ENCODE peak calls at places on chromosomes 16 and 17, in seven cellular contexts. C is mammary epithelial cell, T is tibial artery, F is neural progenitor cell, K is body of pancreas, O is lung, Z is kidney epithelial cell. N is an unnamed sample. For H3K27me3 and H3K36me3, the result is how much of the 10 kb centered on the place peaks cover.

GRCh38 chr16:19517424-19518089 is 4.3 kb downstream of the GDE1 start:
- DNase-seq in C (peak), T (no peak), F (no peak), K (no peak), O (no peak), Z (no peak), N (no peak)

GRCh38 chr17:39668141-39668924 is at the start of gene PNMT:
- DNase-seq in C (peak), T (peak), F (peak), K (peak), O (peak), Z (no peak), N (peak)

GRCh38 chr16:4987250-4987579 is 29.1 kb downstream of the SEC14L5 start:
- DNase-seq in C (no peak), T (no peak), F (no peak), K (no peak), O (no peak), Z (no peak), N (no peak)

GRCh38 chr17:28345420-28346198 is 10.0 kb downstream of the TNFAIP1 start:
- DNase-seq in C (no peak), T (no peak), F (no peak), K (peak), O (peak), Z (no peak), N (no peak)

GRCh38 chr16:58026139-58026704 is 668 bp downstream of the MMP15 start:
- DNase-seq in C (peak), T (no peak), F (peak), K (peak), O (peak), Z (no peak), N (peak)

GRCh38 chr17:4205917-4206316 is 57.9 kb downstream of the ANKFY1 start:
- DNase-seq in C (no peak), T (no peak), F (no peak), K (no peak), O (no peak), Z (no peak), N (no peak)

GRCh38 chr17:9356488-9356911 is 219.1 kb downstream of the STX8 start:
- DNase-seq in C (no peak), T (peak), F (peak), K (no peak), O (no peak), Z (no peak), N (no peak)

GRCh38 chr17:9472094-9472493 is 103.5 kb downstream of the STX8 start:
- DNase-seq in C (no peak), T (no peak), F (no peak), K (no peak), O (no peak), Z (no peak), N (no peak)

GRCh38 chr16:23833960-23834685 is 1.7 kb upstream of the PRKCB start:
- DNase-seq in C (no peak), T (no peak), F (no peak), K (no peak), O (no peak), Z (no peak), N (no peak)

GRCh38 chr16:14436410-14436955 is 193.6 kb downstream of the PARN start:
- DNase-seq in C (no peak), T (no peak), F (no peak), K (no peak), O (no peak), Z (no peak), N (no peak)

GRCh38 chr17:19948100-19948943 is 29.3 kb downstream of the AKAP10 start:
- DNase-seq in C (no peak), T (no peak), F (peak), K (no peak), O (no peak), Z (no peak), N (peak)

GRCh38 chr17:66523378-66524174 is 221.2 kb downstream of the PRKCA start:
- DNase-seq in C (no peak), T (no peak), F (no peak), K (no peak), O (no peak), Z (no peak), N (no peak)

GRCh38 chr17:67434061-67434525 is 57.0 kb downstream of the PITPNC1 start:
- DNase-seq in C (no peak), T (peak), F (no peak), K (peak), O (peak), Z (no peak), N (no peak)

GRCh38 chr16:77373726-77374125 is 61.1 kb downstream of the ADAMTS18 start:
- DNase-seq in C (no peak), T (no peak), F (no peak), K (no peak), O (no peak), Z (no peak), N (no peak)

GRCh38 chr17:17057057-17057551 is 14.8 kb downstream of the MPRIP start:
- DNase-seq in C (no peak), T (peak), F (no peak), K (no peak), O (no peak), Z (no peak), N (no peak)

GRCh38 chr17:72614476-72614870 is 478.0 kb downstream of the SLC39A11 start:
- DNase-seq in C (peak), T (no peak), F (no peak), K (no peak), O (no peak), Z (no peak), N (no peak)

GRCh38 chr16:16063685-16064084 is 114.3 kb downstream of the ABCC1 start:
- DNase-seq in C (no peak), T (no peak), F (no peak), K (no peak), O (no peak), Z (no peak), N (no peak)

GRCh38 chr17:64165347-64165746 is 35.4 kb upstream of the ERN1 start:
- DNase-seq in C (no peak), T (no peak), F (no peak), K (peak), O (no peak), Z (no peak), N (no peak)

GRCh38 chr16:5036228-5037156 is 2.8 kb upstream of the NAGPA start:
- DNase-seq in C (no peak), T (no peak), F (no peak), K (peak), O (no peak), Z (no peak), N (peak)

GRCh38 chr16:27366687-27367462 is 35.1 kb upstream of the IL21R start:
- DNase-seq in C (no peak), T (no peak), F (no peak), K (no peak), O (no peak), Z (no peak), N (peak)

GRCh38 chr16:29022196-29022595 is 37.3 kb downstream of the LAT start:
- DNase-seq in C (no peak), T (no peak), F (no peak), K (no peak), O (no peak), Z (no peak), N (no peak)

GRCh38 chr16:29025735-29026134 is 40.9 kb downstream of the LAT start:
- DNase-seq in C (no peak), T (no peak), F (no peak), K (no peak), O (no peak), Z (no peak), N (no peak)

GRCh38 chr16:29023279-29024278 is 38.7 kb downstream of the LAT start:
- DNase-seq in C (peak), T (no peak), F (no peak), K (no peak), O (no peak), Z (no peak), N (no peak)

GRCh38 chr16:29024280-29024679 is 39.4 kb downstream of the LAT start:
- DNase-seq in C (no peak), T (no peak), F (no peak), K (no peak), O (no peak), Z (no peak), N (peak)

GRCh38 chr16:29025218-29025617 is 40.4 kb downstream of the LAT start:
- DNase-seq in C (no peak), T (no peak), F (no peak), K (no peak), O (no peak), Z (no peak), N (peak)
- H3K4me3 ChIP-seq in C (no peak), T (no peak), F (no peak), K (no peak), O (no peak), Z (no peak), N (no peak)

GRCh38 chr17:80518392-80518791 is 26.2 kb upstream of the RPTOR start:
- DNase-seq in C (no peak), T (no peak), F (no peak), K (no peak), O (no peak), Z (no peak), N (no peak)
- H3K27me3 ChIP-seq in C (under half), T (half or more), F (under half), K (under half), O (under half), Z (under half), N (under half)

DNA sequence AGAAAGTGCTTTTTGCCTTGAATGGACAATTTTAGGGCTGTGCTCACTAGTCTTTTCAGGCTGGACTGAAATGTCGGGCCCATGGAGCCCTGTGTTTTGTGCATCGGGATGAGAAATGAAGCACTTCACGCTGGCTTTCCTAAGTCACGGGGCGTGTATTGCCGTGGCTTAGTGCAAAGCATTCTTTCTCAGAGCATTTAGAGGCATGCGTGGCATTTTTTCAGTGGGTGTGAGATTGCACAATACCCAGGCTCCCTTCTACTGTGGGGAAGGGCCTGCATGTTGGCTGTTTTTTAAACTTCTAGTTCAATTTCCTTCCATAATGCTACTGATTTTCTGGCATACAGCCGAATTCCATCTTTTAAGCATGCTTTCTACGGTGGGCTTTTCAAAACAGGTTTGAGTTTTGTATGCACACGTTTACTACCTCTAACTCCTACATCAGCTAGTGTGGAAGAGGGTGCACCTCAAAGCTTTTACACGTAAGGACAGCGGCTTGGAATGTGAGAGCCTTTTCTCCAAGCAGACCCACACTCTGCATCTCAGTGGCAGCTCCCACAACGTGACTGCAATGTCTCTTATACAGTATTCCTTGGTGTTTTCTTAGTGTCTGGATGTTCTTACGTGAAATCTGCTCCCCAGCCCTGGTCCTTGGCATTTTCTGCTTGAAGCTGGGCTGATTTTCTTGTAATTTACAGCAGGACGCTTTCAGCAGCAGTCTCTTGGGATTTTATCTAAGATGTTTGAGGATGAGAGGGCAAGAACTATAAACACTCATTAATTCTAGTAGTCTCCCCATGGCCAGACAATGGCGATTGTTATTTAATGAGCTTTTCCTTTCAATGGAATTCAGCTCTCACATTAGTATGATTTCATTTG is 12.3 kb upstream of the POLR3E start:
- DNase-seq in C (no peak), T (no peak), F (no peak), K (no peak), O (no peak), Z (no peak), N (no peak)
- H3K36me3 ChIP-seq in C (under half), T (half or more), F (under half), K (under half), O (under half), Z (under half), N (under half)

DNA sequence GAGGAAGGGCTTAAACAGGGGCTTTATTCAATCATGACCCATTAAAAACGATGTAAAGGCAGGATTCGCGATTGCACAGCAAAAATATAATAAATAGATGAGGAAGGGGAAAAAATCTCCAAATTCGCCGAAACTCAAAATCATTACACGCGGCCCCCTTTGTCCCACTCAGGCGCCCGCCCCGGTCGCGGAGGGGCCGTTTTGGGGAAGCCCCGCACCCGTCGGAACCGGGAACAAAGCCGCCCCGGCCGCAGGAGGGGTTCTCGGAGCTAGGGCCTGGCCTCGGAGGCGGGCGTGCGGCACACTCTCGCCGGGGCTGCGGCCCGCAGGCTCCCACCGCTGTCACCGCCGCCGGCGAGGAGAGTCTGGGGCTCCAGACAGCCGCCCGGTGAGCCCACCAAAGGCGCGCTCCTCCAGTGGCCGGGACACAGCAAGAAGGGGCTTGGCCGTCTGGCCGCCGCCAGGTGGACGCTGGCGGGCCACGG is 521 bp downstream of the C16orf87 start:
- DNase-seq in C (no peak), T (no peak), F (peak), K (peak), O (no peak), Z (no peak), N (no peak)
- H3K4me3 ChIP-seq in C (peak), T (peak), F (peak), K (peak), O (peak), Z (peak), N (peak)

DNA sequence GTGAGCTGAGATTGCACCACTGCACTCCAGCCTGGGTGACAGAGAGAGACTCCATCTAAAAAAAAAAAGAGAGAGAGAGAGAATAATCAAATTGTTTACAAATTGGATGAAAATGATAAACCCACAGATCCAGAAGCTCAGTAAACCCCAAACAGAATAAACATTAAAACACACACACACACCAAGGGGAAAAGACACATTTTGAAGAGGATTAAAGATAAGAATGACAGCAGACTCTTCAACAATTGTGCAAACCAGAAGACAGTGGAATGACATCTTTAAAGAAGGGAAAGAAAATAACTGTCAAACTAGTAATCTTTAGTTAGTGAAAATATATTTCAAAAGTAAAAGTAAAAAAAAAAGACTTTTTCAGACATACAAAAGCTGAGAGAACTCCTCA is 64.4 kb upstream of the RPL38 start:
- DNase-seq in C (no peak), T (no peak), F (no peak), K (no peak), O (no peak), Z (no peak), N (no peak)
- H3K27me3 ChIP-seq in C (under half), T (under half), F (under half), K (under half), O (under half), Z (under half), N (under half)

GRCh38 chr17:82483836-82484235 is 25.3 kb downstream of the NARF start:
- DNase-seq in C (no peak), T (no peak), F (no peak), K (no peak), O (no peak), Z (no peak), N (no peak)
- H3K36me3 ChIP-seq in C (under half), T (half or more), F (under half), K (under half), O (half or more), Z (under half), N (under half)

DNA sequence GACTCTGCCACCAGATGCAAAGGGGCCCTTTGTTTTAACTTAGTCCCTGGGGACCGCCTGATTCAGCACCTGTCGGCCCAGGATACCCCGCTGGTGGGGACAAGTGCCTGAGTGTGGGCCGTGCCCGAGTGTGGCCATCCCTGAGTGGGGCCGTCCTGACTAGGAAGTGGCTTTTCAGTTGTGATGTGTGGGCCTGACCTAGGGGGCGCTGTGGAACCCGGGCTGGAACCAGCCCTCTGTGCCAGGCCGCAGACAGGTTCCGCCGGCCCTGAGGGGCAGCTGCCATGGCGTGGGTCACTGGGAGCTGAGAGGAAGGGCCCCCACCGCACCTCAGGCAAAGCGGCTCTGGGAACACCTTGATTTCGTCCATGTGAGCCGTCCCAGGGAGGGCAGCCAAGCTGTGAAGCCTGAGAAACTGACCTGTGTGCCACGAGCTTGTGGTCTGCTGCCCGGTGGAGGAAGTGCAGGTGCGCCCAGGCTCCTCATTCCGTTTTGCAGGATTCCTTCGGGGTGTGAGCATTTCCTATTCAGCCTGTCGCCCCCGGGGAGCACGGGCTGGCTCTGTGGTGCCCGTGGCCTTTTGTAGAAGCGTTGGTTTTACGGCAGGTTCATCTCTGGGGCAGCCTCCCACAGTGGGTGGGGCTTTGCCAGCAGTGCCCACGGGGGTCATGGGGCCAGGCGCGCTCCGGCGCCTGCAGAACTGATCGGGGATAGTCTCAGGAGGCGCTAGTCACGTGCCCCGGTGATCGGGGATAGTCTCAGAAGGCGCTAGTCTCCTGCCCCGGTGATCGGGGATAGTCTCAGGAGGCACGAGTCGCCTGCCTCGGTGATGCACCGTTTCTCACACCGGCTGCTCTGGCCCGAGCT is 5.3 kb downstream of the RPL13 start:
- DNase-seq in C (peak), T (no peak), F (peak), K (peak), O (peak), Z (no peak), N (peak)
- H3K4me3 ChIP-seq in C (no peak), T (peak), F (peak), K (no peak), O (no peak), Z (no peak), N (peak)

GRCh38 chr17:40777459-40777858 is 4.9 kb downstream of the KRT27 start:
- DNase-seq in C (no peak), T (no peak), F (no peak), K (no peak), O (no peak), Z (no peak), N (no peak)

GRCh38 chr17:40779181-40779909 is 3.0 kb downstream of the KRT27 start:
- DNase-seq in C (no peak), T (no peak), F (no peak), K (peak), O (peak), Z (no peak), N (no peak)

GRCh38 chr17:40777971-40778370 is 4.4 kb downstream of the KRT27 start:
- DNase-seq in C (no peak), T (no peak), F (no peak), K (no peak), O (no peak), Z (no peak), N (no peak)

GRCh38 chr17:40775945-40776344 is 3.9 kb upstream of the KRT26 start:
- DNase-seq in C (no peak), T (no peak), F (no peak), K (no peak), O (no peak), Z (no peak), N (no peak)

GRCh38 chr17:40778466-40778865 is 3.9 kb downstream of the KRT27 start:
- DNase-seq in C (peak), T (no peak), F (no peak), K (no peak), O (peak), Z (no peak), N (no peak)
- H3K27me3 ChIP-seq in C (under half), T (under half), F (under half), K (under half), O (under half), Z (under half), N (under half)

DNA sequence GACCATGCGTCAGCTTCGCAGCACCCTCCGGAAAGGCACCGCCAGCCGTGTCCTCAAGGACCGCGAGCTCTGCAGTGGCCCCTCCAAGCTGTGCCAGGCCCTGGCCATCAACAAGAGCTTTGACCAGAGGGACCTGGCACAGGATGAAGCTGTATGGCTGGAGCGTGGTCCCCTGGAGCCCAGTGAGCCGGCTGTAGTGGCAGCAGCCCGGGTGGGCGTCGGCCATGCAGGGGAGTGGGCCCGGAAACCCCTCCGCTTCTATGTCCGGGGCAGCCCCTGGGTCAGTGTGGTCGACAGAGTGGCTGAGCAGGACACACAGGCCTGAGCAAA is 7.4 kb downstream of the MPG start:
- DNase-seq in C (no peak), T (no peak), F (no peak), K (no peak), O (no peak), Z (no peak), N (no peak)
- H3K36me3 ChIP-seq in C (under half), T (half or more), F (under half), K (under half), O (half or more), Z (under half), N (under half)

GRCh38 chr17:49315974-49316570 is 46.0 kb downstream of the ZNF652 start:
- DNase-seq in C (no peak), T (no peak), F (no peak), K (no peak), O (no peak), Z (no peak), N (no peak)
- H3K4me3 ChIP-seq in C (no peak), T (no peak), F (no peak), K (no peak), O (no peak), Z (no peak), N (no peak)